ENCODE peak calls at places on chromosomes 3 and 15, in six cellular contexts. J is H9, U is IMR-90, W is mesenchymal stem cell, M is H1, B is trophoblast cell. P is an unnamed sample.

GRCh38 chr15:91152896-91153581 is 53.0 kb downstream of the SV2B start:
- DNase-seq in B (no peak), W (no peak), M (no peak), U (no peak), J (no peak), P (no peak)

GRCh38 chr15:52667597-52667996 is 11.6 kb downstream of the ATOSA start:
- DNase-seq in M (no peak), B (no peak), J (no peak), W (no peak), U (no peak), P (no peak)

GRCh38 chr3:86840814-86841213 is 150.1 kb downstream of the VGLL3 start:
- DNase-seq in J (no peak), B (no peak), U (no peak), W (no peak), M (no peak), P (no peak)

GRCh38 chr3:151925876-151926275 is 52.4 kb downstream of the SUCNR1 start:
- DNase-seq in U (peak), W (peak), J (no peak), B (peak), M (no peak), P (no peak)

GRCh38 chr3:43748179-43748578 is 57.4 kb downstream of the ABHD5 start:
- DNase-seq in M (no peak), U (peak), W (peak), B (no peak), J (no peak), P (no peak)

GRCh38 chr15:71116366-71116765 is 1.1 kb downstream of the THSD4 start:
- DNase-seq in U (peak), B (no peak), W (no peak), M (no peak), J (no peak), P (no peak)

GRCh38 chr3:64533565-64534317 is 154.1 kb downstream of the ADAMTS9 start:
- DNase-seq in U (peak), J (peak), M (peak), W (peak), B (peak), P (peak)

GRCh38 chr3:63067999-63068645 is 192.9 kb upstream of the CADPS start:
- DNase-seq in W (peak), J (no peak), B (peak), M (peak), U (peak), P (peak)

GRCh38 chr3:134334901-134335280 is 39.4 kb downstream of the AMOTL2 start:
- DNase-seq in J (peak), B (peak), W (no peak), U (no peak), M (no peak), P (no peak)

GRCh38 chr3:154657265-154657664 is 227.3 kb upstream of the GPR149 start:
- DNase-seq in B (peak), M (no peak), U (no peak), J (no peak), W (no peak), P (no peak)

GRCh38 chr3:136617123-136617700 is 135.0 kb downstream of the STAG1 start:
- DNase-seq in B (no peak), W (no peak), J (no peak), U (no peak), M (no peak), P (no peak)

GRCh38 chr15:19943515-19943914 is 598.1 kb downstream of the GOLGA6L6 start:
- DNase-seq in B (no peak), M (no peak), W (no peak), U (no peak), J (no peak), P (no peak)

GRCh38 chr15:79037848-79038247 is 52.7 kb downstream of the RASGRF1 start:
- DNase-seq in W (no peak), B (no peak), M (no peak), J (no peak), U (no peak), P (no peak)

GRCh38 chr15:79101866-79102581 is 11.4 kb upstream of the RASGRF1 start:
- DNase-seq in J (peak), W (no peak), U (peak), B (peak), M (peak), P (no peak)

GRCh38 chr3:167866321-167866720 is 130.8 kb downstream of the SERPINI1 start:
- DNase-seq in U (no peak), J (no peak), M (no peak), B (peak), W (no peak), P (no peak)

GRCh38 chr15:78035319-78035718 is 42.2 kb downstream of the TBC1D2B start:
- DNase-seq in W (peak), U (no peak), B (no peak), M (no peak), J (no peak), P (no peak)

GRCh38 chr15:88612186-88612796 is 8.8 kb upstream of the AEN start:
- DNase-seq in M (no peak), W (no peak), J (peak), U (no peak), B (no peak), P (no peak)

GRCh38 chr15:75052972-75053747 is 29.8 kb downstream of the PPCDC start:
- DNase-seq in M (no peak), B (no peak), W (no peak), U (no peak), J (no peak), P (no peak)

GRCh38 chr3:183253364-183253960 is 409 bp downstream of the B3GNT5 start:
- DNase-seq in W (peak), J (no peak), U (peak), M (peak), B (no peak), P (no peak)

GRCh38 chr3:53040361-53040820 is 5.5 kb downstream of the SFMBT1 start:
- DNase-seq in W (no peak), J (no peak), U (peak), B (peak), M (no peak), P (no peak)

GRCh38 chr3:32414527-32415202 is 23.0 kb downstream of the CMTM7 start:
- DNase-seq in U (peak), W (no peak), J (no peak), B (no peak), M (no peak), P (no peak)

GRCh38 chr3:71874618-71875017 is 89.7 kb upstream of the PROK2 start:
- DNase-seq in M (no peak), U (no peak), W (no peak), B (no peak), J (no peak), P (no peak)

GRCh38 chr3:71744738-71745137 is 8.9 kb upstream of the GPR27 start:
- DNase-seq in U (no peak), W (no peak), B (no peak), J (no peak), M (no peak), P (no peak)

GRCh38 chr3:197692641-197693040 is 44.1 kb downstream of the RUBCN start:
- DNase-seq in M (no peak), J (no peak), B (no peak), W (peak), U (peak), P (no peak)

GRCh38 chr15:82393671-82394070 is 35.9 kb upstream of the GOLGA6L9 start:
- DNase-seq in W (peak), J (no peak), M (no peak), B (no peak), U (peak), P (no peak)

GRCh38 chr3:150956376-150956775 is 16.2 kb downstream of the CLRN1 start:
- DNase-seq in B (peak), W (peak), M (no peak), J (no peak), U (peak), P (no peak)

GRCh38 chr15:39502048-39502447 is 78.8 kb upstream of the THBS1 start:
- DNase-seq in M (no peak), U (no peak), W (no peak), B (peak), J (no peak), P (no peak)

GRCh38 chr15:78619022-78619950 is 1.5 kb downstream of the CHRNA3 start:
- DNase-seq in B (no peak), W (no peak), J (peak), U (no peak), M (peak), P (peak)

GRCh38 chr3:12157026-12157425 is 1.7 kb downstream of the TIMP4 start:
- DNase-seq in B (no peak), W (no peak), J (no peak), U (no peak), M (no peak), P (no peak)

GRCh38 chr3:69893274-69893673 is 106.3 kb upstream of the SAMMSON start:
- DNase-seq in W (no peak), M (no peak), U (no peak), J (no peak), B (no peak), P (no peak)

GRCh38 chr3:182259579-182259978 is 533.7 kb upstream of the ATP11B start:
- DNase-seq in M (peak), J (peak), U (no peak), B (no peak), W (no peak), P (no peak)

GRCh38 chr15:71627604-71628003 is 182.8 kb upstream of the NR2E3 start:
- DNase-seq in J (no peak), B (no peak), U (no peak), M (no peak), W (no peak), P (no peak)

GRCh38 chr15:67184208-67184925 is 70.1 kb downstream of the AAGAB start:
- DNase-seq in J (no peak), W (no peak), M (no peak), B (no peak), U (no peak), P (no peak)

GRCh38 chr3:111846717-111847116 is 12.3 kb upstream of the PHLDB2 start:
- DNase-seq in W (peak), U (peak), B (peak), J (no peak), M (no peak), P (no peak)

GRCh38 chr15:25960273-25960672 is 97.1 kb upstream of the ATP10A start:
- DNase-seq in W (no peak), B (no peak), J (no peak), M (no peak), U (no peak), P (no peak)

GRCh38 chr15:70783610-70784021 is 20.3 kb upstream of the UACA start:
- DNase-seq in W (peak), J (no peak), B (peak), M (no peak), U (peak), P (no peak)

GRCh38 chr3:171996178-171996817 is 43.1 kb upstream of the FNDC3B start:
- DNase-seq in W (no peak), J (no peak), M (no peak), U (no peak), B (no peak), P (no peak)

GRCh38 chr3:171995486-171995885 is 43.9 kb upstream of the FNDC3B start:
- DNase-seq in U (no peak), J (no peak), W (peak), M (no peak), B (no peak), P (no peak)

GRCh38 chr3:171991166-171991565 is 48.2 kb upstream of the FNDC3B start:
- DNase-seq in U (peak), M (no peak), W (peak), J (no peak), B (no peak), P (no peak)

DNA sequence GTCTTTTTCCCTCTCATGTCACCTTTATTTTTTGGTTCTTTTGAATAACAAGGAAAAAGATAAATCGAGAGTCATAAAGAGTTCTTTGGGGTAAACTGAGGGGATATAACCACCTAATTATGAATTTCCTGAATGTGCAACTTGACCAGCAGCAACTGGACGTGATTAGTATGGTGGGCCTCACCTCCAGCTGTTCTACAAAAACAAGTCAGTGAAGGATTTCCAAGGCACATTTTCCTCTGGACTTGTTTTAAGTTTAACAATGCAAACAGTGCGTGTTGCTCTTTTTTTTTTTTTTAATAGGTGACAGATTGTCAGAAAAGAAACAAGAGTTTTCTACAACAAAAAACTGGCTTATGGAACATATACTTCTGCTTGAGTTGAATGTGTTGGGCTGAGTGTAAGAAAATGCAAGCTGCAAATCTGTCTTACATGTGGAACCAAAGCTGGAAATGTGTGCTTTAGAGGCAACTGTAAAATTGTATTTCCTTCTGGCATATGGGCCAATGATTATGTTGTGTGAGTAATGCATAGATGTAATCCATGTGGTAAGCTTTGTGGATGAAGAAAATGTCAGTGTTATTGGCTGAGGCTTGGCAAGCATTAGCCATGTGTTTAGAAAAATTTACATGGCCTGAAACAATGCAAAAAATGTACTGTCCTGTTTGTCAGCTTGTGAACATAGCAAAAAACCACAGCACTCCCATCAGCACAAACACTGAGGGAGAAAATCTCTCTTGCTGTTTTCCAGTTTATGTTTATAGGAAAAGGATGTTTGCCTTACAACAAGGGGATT is 44.5 kb upstream of the FNDC3B start:
- DNase-seq in M (no peak), J (no peak), W (peak), U (peak), B (peak), P (no peak)
- H3K14ac ChIP-seq in M (no peak), J (no peak), W (no peak), U (peak), B (no peak), P (no peak)

DNA sequence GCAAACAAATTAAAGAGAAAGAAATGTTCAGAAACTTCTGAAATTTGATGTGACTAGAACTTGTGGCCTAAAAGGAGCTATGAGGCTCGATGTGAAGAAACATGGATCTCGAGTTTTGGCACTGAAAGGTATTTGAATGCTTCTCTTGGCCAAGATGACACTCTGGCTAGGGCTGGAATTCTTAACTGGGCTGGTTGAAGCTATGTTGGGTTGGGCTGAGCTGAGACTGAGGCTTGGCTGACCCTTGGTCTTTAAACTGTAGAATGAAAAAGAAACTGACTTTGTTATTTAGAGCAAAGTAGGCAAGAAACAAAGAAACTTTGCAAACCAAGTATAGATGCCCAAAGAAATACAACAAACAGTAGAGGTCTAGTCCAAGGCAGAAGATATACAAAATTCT is 28.1 kb upstream of the CLDN16 start:
- DNase-seq in J (no peak), U (no peak), B (no peak), W (no peak), M (no peak), P (no peak)
- H3K14ac ChIP-seq in J (no peak), U (no peak), B (no peak), W (no peak), M (no peak), P (no peak)

GRCh38 chr3:124774841-124775402 is 44.7 kb downstream of the UMPS start:
- DNase-seq in U (no peak), M (no peak), W (no peak), J (no peak), B (no peak), P (no peak)
- H3K14ac ChIP-seq in U (peak), M (no peak), W (peak), J (no peak), B (peak), P (no peak)

GRCh38 chr3:141289228-141289772 is 57.7 kb downstream of the PXYLP1 start:
- DNase-seq in W (no peak), B (no peak), U (no peak), M (no peak), J (no peak), P (no peak)
- H3K14ac ChIP-seq in W (no peak), B (no peak), U (no peak), M (no peak), J (no peak), P (no peak)

GRCh38 chr3:58379351-58380073 is 46.8 kb downstream of the PXK start:
- DNase-seq in W (no peak), J (no peak), U (no peak), B (no peak), M (peak), P (no peak)

GRCh38 chr3:58377168-58377567 is 44.5 kb downstream of the PXK start:
- DNase-seq in M (no peak), B (no peak), W (no peak), U (no peak), J (no peak), P (no peak)

GRCh38 chr3:58383476-58383875 is 50.2 kb downstream of the PDHB start:
- DNase-seq in W (peak), M (no peak), B (no peak), J (no peak), U (peak), P (no peak)

GRCh38 chr3:58375209-58375608 is 42.5 kb downstream of the PXK start:
- DNase-seq in B (no peak), W (no peak), J (no peak), U (no peak), M (no peak), P (no peak)

GRCh38 chr3:58377750-58378149 is 45.1 kb downstream of the PXK start:
- DNase-seq in J (no peak), M (no peak), W (no peak), U (no peak), B (no peak), P (no peak)
- H3K14ac ChIP-seq in J (no peak), M (no peak), W (no peak), U (peak), B (no peak), P (no peak)

P was measured in neuronal stem cell.